ENCODE peak calls at places on chromosomes 2 and 18, in six cellular contexts. R, F, K, G, J and B are unnamed samples.

GRCh38 chr2:144550916-144551315 is 31.0 kb upstream of the ZEB2 start:
- DNase-seq in R (no peak), F (no peak), K (peak), G (no peak), J (no peak), B (no peak)

GRCh38 chr2:70552501-70553333 is 909 bp downstream of the TGFA start:
- DNase-seq in R (no peak), F (no peak), K (no peak), G (no peak), J (no peak), B (no peak)

GRCh38 chr2:71681626-71682025 is 228.3 kb downstream of the DYSF start:
- DNase-seq in R (no peak), F (no peak), K (no peak), G (no peak), J (no peak), B (no peak)

GRCh38 chr2:232698552-232699091 is 1.5 kb downstream of the GIGYF2 start:
- DNase-seq in R (no peak), F (no peak), K (no peak), G (no peak), J (no peak), B (no peak)

GRCh38 chr2:170813611-170814550 is 2.8 kb upstream of the GAD1 start:
- DNase-seq in R (no peak), F (peak), K (peak), G (no peak), J (no peak), B (no peak)

GRCh38 chr2:8976419-8976818 is 27.1 kb downstream of the MBOAT2 start:
- DNase-seq in R (no peak), F (no peak), K (no peak), G (no peak), J (no peak), B (no peak)

GRCh38 chr18:53941601-53942335 is 282.7 kb downstream of the MBD2 start:
- DNase-seq in R (no peak), F (no peak), K (no peak), G (no peak), J (no peak), B (no peak)

GRCh38 chr2:26184086-26184485 is 11.2 kb downstream of the GAREM2 start:
- DNase-seq in R (no peak), F (no peak), K (no peak), G (no peak), J (no peak), B (no peak)

GRCh38 chr2:191041418-191042161 is 27.6 kb upstream of the STAT1 start:
- DNase-seq in R (no peak), F (peak), K (no peak), G (no peak), J (peak), B (no peak)

GRCh38 chr2:17709897-17710296 is 43.7 kb downstream of the SMC6 start:
- DNase-seq in R (no peak), F (peak), K (no peak), G (no peak), J (no peak), B (no peak)